ENCODE peak calls at places on chromosome 13, in four cellular contexts. X, E, K and U are unnamed samples.

GRCh38 chr13:41505209-41505835 is 48.0 kb downstream of the RGCC start:
- DNase-seq in K (no peak), X (no peak), E (no peak), U (no peak)

GRCh38 chr13:58955546-58956385 is 1208.0 kb downstream of the DIAPH3 start:
- DNase-seq in E (no peak), X (no peak), K (no peak), U (no peak)

GRCh38 chr13:71255633-71256032 is 611.4 kb downstream of the DACH1 start:
- DNase-seq in E (no peak), K (no peak), X (no peak), U (no peak)

GRCh38 chr13:51729853-51730553 is 74.0 kb downstream of the DHRS12 start:
- DNase-seq in X (peak), K (no peak), E (peak), U (no peak)

GRCh38 chr13:79480954-79481684 is at the start of gene NDFIP2:
- DNase-seq in X (peak), E (peak), K (peak), U (no peak)

GRCh38 chr13:51148223-51148951 is 37.3 kb upstream of the C13orf42 start:
- DNase-seq in K (no peak), X (no peak), E (no peak), U (no peak)

GRCh38 chr13:113411216-113412023 is 41.9 kb downstream of the ADPRHL1 start:
- DNase-seq in X (no peak), E (peak), K (peak), U (peak)

GRCh38 chr13:112248909-112249592 is 127.1 kb upstream of the SPACA7 start:
- DNase-seq in X (no peak), K (no peak), E (no peak), U (no peak)

GRCh38 chr13:81957121-81957520 is 1616.2 kb upstream of the SPRY2 start:
- DNase-seq in E (peak), K (no peak), X (no peak), U (no peak)

GRCh38 chr13:40665754-40666057 is 735 bp downstream of the FOXO1 start:
- DNase-seq in X (no peak), K (no peak), E (no peak), U (no peak)

GRCh38 chr13:48542581-48543341 is 9.9 kb upstream of the RCBTB2 start:
- DNase-seq in K (no peak), X (no peak), E (peak), U (no peak)

GRCh38 chr13:45781553-45782326 is 69.8 kb downstream of the SIAH3 start:
- DNase-seq in K (no peak), X (no peak), E (no peak), U (no peak)

GRCh38 chr13:77509221-77509620 is 26.3 kb upstream of the SCEL start:
- DNase-seq in X (no peak), E (no peak), K (no peak), U (no peak)

GRCh38 chr13:29369060-29369743 is 226.3 kb downstream of the SLC7A1 start:
- DNase-seq in K (peak), E (peak), X (peak), U (no peak)

GRCh38 chr13:19781526-19781925 is 1.2 kb downstream of the PSPC1 start:
- DNase-seq in K (no peak), X (peak), E (no peak), U (no peak)

GRCh38 chr13:113584870-113585671 is 518 bp downstream of the TFDP1 start:
- DNase-seq in K (no peak), E (no peak), X (peak), U (no peak)

GRCh38 chr13:91280806-91281205 is 66.7 kb upstream of the MIR17HG start:
- DNase-seq in E (no peak), K (no peak), X (peak), U (no peak)

GRCh38 chr13:50521750-50522149 is 321.7 kb downstream of the DLEU7 start:
- DNase-seq in E (peak), K (no peak), X (no peak), U (no peak)

GRCh38 chr13:75600371-75600770 is 35.8 kb upstream of the LMO7 start:
- DNase-seq in X (no peak), E (no peak), K (no peak), U (no peak)

GRCh38 chr13:20161275-20161950 is 561 bp upstream of the GJA3 start:
- DNase-seq in E (no peak), X (no peak), K (no peak), U (no peak)

GRCh38 chr13:111908981-111909380 is 158.0 kb upstream of the SOX1 start:
- DNase-seq in E (no peak), X (no peak), K (no peak), U (no peak)

GRCh38 chr13:57846600-57847173 is 215.1 kb downstream of the PCDH17 start:
- DNase-seq in K (no peak), E (no peak), X (no peak), U (no peak)

GRCh38 chr13:75194717-75195116 is 287.3 kb downstream of the TBC1D4 start:
- DNase-seq in E (no peak), K (no peak), X (no peak), U (no peak)

GRCh38 chr13:26529441-26529840 is 28.0 kb upstream of the WASF3 start:
- DNase-seq in K (no peak), X (peak), E (peak), U (no peak)

GRCh38 chr13:27619093-27619705 is 1.1 kb downstream of the LNX2 start:
- DNase-seq in X (no peak), K (no peak), E (peak), U (no peak)

GRCh38 chr13:33258437-33259193 is 26.9 kb downstream of the STARD13 start:
- DNase-seq in K (no peak), X (no peak), E (peak), U (no peak)

GRCh38 chr13:112254061-112254818 is 121.9 kb upstream of the SPACA7 start:
- DNase-seq in E (no peak), K (no peak), X (no peak), U (no peak)

GRCh38 chr13:112877066-112877465 is 91.9 kb upstream of the MCF2L start:
- DNase-seq in K (no peak), X (no peak), E (no peak), U (no peak)

GRCh38 chr13:99275093-99275469 is 16.9 kb upstream of the GPR18 start:
- DNase-seq in K (no peak), X (no peak), E (no peak), U (no peak)

GRCh38 chr13:101552286-101552685 is 99.8 kb downstream of the ITGBL1 start:
- DNase-seq in X (no peak), K (no peak), E (no peak), U (no peak)

GRCh38 chr13:101572456-101572855 is 120.0 kb downstream of the ITGBL1 start:
- DNase-seq in E (no peak), X (no peak), K (no peak), U (no peak)

GRCh38 chr13:41137241-41137640 is 4.6 kb upstream of the KBTBD6 start:
- DNase-seq in K (no peak), X (no peak), E (no peak), U (no peak)

GRCh38 chr13:21879263-21879914 is 208.5 kb downstream of the FGF9 start:
- DNase-seq in E (no peak), X (no peak), K (no peak), U (no peak)

GRCh38 chr13:23159205-23159586 is 21.6 kb upstream of the SGCG start:
- DNase-seq in X (peak), K (no peak), E (peak), U (no peak)

GRCh38 chr13:31875134-31875533 is 135.8 kb downstream of the RXFP2 start:
- DNase-seq in K (no peak), X (no peak), E (no peak), U (no peak)

GRCh38 chr13:77519808-77520207 is 15.7 kb upstream of the SCEL start:
- DNase-seq in X (no peak), E (no peak), K (no peak), U (no peak)

GRCh38 chr13:45417790-45418534 is at the start of gene SLC25A30:
- DNase-seq in X (peak), K (peak), E (peak), U (no peak)

GRCh38 chr13:92821324-92821723 is 405.3 kb upstream of the GPC6 start:
- DNase-seq in E (no peak), K (no peak), X (no peak), U (no peak)

GRCh38 chr13:52849727-52850395 is 1.4 kb upstream of the PCDH8 start:
- DNase-seq in K (no peak), X (no peak), E (no peak), U (no peak)

GRCh38 chr13:87094646-87095045 is 576.5 kb upstream of the SLITRK5 start:
- DNase-seq in E (no peak), X (peak), K (no peak), U (no peak)

GRCh38 chr13:87087741-87088140 is 583.4 kb upstream of the SLITRK5 start:
- DNase-seq in E (no peak), K (no peak), X (no peak), U (no peak)

GRCh38 chr13:87084192-87084591 is 587.0 kb upstream of the SLITRK5 start:
- DNase-seq in X (no peak), K (no peak), E (no peak), U (no peak)

GRCh38 chr13:87093399-87093798 is 577.8 kb upstream of the SLITRK5 start:
- DNase-seq in E (no peak), X (no peak), K (no peak), U (no peak)

GRCh38 chr13:87089391-87089790 is 581.8 kb upstream of the SLITRK5 start:
- DNase-seq in X (no peak), K (no peak), E (no peak), U (no peak)
- TF ChIP-seq SIN3A in X (no peak), K (no peak), E (no peak), U (no peak)

GRCh38 chr13:96112936-96113335 is 23.0 kb downstream of the HS6ST3 start:
- DNase-seq in K (no peak), X (no peak), E (no peak), U (no peak)

GRCh38 chr13:96104516-96104915 is 14.6 kb downstream of the HS6ST3 start:
- DNase-seq in E (no peak), K (no peak), X (no peak), U (no peak)

DNA sequence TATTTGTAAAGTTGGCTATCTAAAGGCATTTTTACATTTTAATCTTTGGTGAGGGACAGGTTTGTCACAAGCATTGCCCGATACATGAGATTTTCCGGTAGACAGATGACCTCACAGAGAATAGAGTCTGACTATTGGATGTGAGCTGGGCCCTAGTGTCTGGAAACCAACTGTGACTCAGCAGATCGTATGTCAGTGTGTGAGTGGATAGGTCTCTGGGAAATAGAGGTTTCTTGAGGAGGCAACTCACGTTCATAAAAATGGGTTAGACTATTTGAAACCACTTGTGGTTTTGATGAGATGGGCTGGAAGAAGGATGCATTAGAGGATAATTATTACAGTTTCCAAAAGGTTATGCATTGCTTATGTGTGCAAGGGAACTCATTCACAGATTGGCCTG is 19.2 kb downstream of the HS6ST3 start:
- DNase-seq in K (no peak), X (no peak), E (no peak), U (no peak)
- TF ChIP-seq TCF7L2 in K (no peak), X (no peak), E (no peak), U (no peak)

DNA sequence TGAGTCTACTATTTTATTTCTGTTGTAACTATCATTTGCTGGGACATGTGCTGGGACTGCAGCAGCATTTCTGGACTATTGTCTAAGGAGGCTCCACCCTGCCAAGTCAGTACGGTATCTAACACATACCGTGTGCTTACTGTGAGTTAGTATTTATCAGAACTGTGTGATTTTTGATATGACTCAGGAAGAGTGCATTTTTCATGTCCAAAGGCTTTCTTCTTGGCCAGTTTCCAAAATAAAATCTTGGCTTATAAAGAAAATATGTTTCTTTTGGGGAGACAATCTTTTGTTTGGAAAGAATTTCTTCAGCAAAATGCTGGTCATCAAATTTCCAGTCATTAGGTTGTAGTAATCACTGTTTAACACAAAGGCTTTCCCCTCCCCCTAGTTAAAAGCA is 11.6 kb downstream of the PARP4 start:
- DNase-seq in K (no peak), X (peak), E (no peak), U (no peak)
- TF ChIP-seq SIN3A in K (no peak), X (no peak), E (no peak), U (no peak)

DNA sequence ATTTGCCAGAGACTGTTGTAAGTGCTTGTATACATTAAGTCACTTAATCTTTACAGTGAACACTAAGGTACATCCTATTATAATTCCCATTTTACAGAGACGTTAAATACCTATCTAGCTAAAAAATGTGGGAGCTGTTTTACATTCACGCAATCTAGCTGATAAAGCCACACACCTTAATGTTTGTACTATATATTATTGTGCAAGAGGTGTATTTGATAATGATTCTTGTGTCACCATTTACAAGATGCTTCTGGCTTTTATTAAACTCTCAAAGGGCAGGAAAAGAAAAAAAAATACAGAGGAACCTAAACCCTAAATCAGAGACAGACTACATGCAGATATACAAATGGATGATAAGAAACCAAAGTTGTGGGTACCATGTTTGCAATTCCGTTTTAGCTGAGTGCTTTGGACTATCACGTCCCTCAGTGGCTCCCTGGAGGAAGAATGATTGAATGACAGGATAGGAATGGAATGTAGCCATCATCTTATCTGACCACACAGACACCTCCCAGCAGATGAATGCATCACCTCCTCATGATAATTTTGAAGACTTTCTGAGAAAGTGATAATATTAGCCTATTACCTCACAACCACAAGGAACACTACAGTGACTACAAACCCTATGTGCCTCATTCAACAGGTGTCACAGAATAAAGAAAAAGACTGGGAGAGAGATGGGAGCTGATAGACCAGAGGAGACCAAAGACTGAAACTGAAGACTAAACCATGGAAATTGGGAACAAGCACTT is 230.5 kb upstream of the SERP2 start:
- DNase-seq in E (no peak), K (peak), X (peak), U (no peak)
- TF ChIP-seq TCF7L2 in E (no peak), K (no peak), X (no peak), U (no peak)